ENCODE peak calls at places on chromosomes 2 and 18, in six cellular contexts. One of them, this sample, is unnamed.

GRCh38 chr18:79483971-79484491 is 88.3 kb downstream of the NFATC1 start:
- DNase-seq in KG1: no peak
- DNase-seq in neural progenitor cell: no peak
- DNase-seq in fibroblast of pulmonary artery: no peak
- DNase-seq in T-helper 1 cell: no peak
- DNase-seq in cerebellar cortex: no peak
- DNase-seq in this sample: no peak

GRCh38 chr2:145906356-145906755 is 1386.4 kb upstream of the ZEB2 start:
- DNase-seq in KG1: no peak
- DNase-seq in fibroblast of pulmonary artery: peak
- DNase-seq in cerebellar cortex: no peak
- DNase-seq in neural progenitor cell: no peak
- DNase-seq in T-helper 1 cell: no peak
- DNase-seq in this sample: peak

GRCh38 chr2:86037141-86037794 is 68.4 kb downstream of the POLR1A start:
- DNase-seq in T-helper 1 cell: no peak
- DNase-seq in fibroblast of pulmonary artery: peak
- DNase-seq in KG1: no peak
- DNase-seq in neural progenitor cell: no peak
- DNase-seq in cerebellar cortex: no peak
- DNase-seq in this sample: no peak

GRCh38 chr2:5834491-5834890 is 142.3 kb downstream of the SOX11 start:
- DNase-seq in T-helper 1 cell: no peak
- DNase-seq in KG1: no peak
- DNase-seq in cerebellar cortex: no peak
- DNase-seq in neural progenitor cell: no peak
- DNase-seq in fibroblast of pulmonary artery: no peak
- DNase-seq in this sample: no peak

GRCh38 chr2:112693596-112693995 is 27.2 kb upstream of the NT5DC4 start:
- DNase-seq in cerebellar cortex: no peak
- DNase-seq in KG1: no peak
- DNase-seq in neural progenitor cell: no peak
- DNase-seq in T-helper 1 cell: no peak
- DNase-seq in fibroblast of pulmonary artery: no peak
- DNase-seq in this sample: no peak

GRCh38 chr2:99569393-99569792 is 79.6 kb upstream of the REV1 start:
- DNase-seq in cerebellar cortex: no peak
- DNase-seq in neural progenitor cell: no peak
- DNase-seq in T-helper 1 cell: no peak
- DNase-seq in fibroblast of pulmonary artery: no peak
- DNase-seq in KG1: no peak
- DNase-seq in this sample: no peak

GRCh38 chr2:239184179-239184578 is 216.6 kb downstream of the HDAC4 start:
- DNase-seq in neural progenitor cell: no peak
- DNase-seq in cerebellar cortex: no peak
- DNase-seq in KG1: no peak
- DNase-seq in fibroblast of pulmonary artery: no peak
- DNase-seq in T-helper 1 cell: no peak
- DNase-seq in this sample: no peak

GRCh38 chr2:223797073-223797472 is 40.3 kb downstream of the AP1S3 start:
- DNase-seq in fibroblast of pulmonary artery: peak
- DNase-seq in KG1: no peak
- DNase-seq in cerebellar cortex: no peak
- DNase-seq in neural progenitor cell: no peak
- DNase-seq in T-helper 1 cell: no peak
- DNase-seq in this sample: no peak

GRCh38 chr2:167450364-167450763 is 562.1 kb downstream of the XIRP2 start:
- DNase-seq in neural progenitor cell: no peak
- DNase-seq in T-helper 1 cell: no peak
- DNase-seq in KG1: no peak
- DNase-seq in fibroblast of pulmonary artery: no peak
- DNase-seq in cerebellar cortex: no peak
- DNase-seq in this sample: no peak

GRCh38 chr2:33620-34019 is 12.7 kb downstream of the FAM110C start:
- DNase-seq in fibroblast of pulmonary artery: no peak
- DNase-seq in neural progenitor cell: no peak
- DNase-seq in KG1: no peak
- DNase-seq in T-helper 1 cell: peak
- DNase-seq in cerebellar cortex: no peak
- DNase-seq in this sample: no peak

GRCh38 chr2:23287250-23287704 is 97.7 kb upstream of the KLHL29 start:
- DNase-seq in fibroblast of pulmonary artery: peak
- DNase-seq in T-helper 1 cell: no peak
- DNase-seq in cerebellar cortex: no peak
- DNase-seq in neural progenitor cell: peak
- DNase-seq in KG1: no peak
- DNase-seq in this sample: no peak

This sample was measured in H4.